ENCODE peak calls at places on chromosome 5, in nine cellular contexts. One of them, this sample, is unnamed.

GRCh38 chr5:149060325-149060724 is 2.5 kb downstream of the SH3TC2 start:
- DNase-seq in GM18507: no peak
- DNase-seq in fibroblast of villous mesenchyme: peak; percentile 74
- DNase-seq in kidney glomerular epithelial cell: peak; percentile 27
- DNase-seq in H54: no peak
- DNase-seq in M059J: peak; percentile 89
- DNase-seq in naive thymus-derived CD4-positive, alpha-beta T cell: no peak
- DNase-seq in mesothelial cell of epicardium: no peak
- DNase-seq in stimulated activated CD4-positive, alpha-beta T cell treated with anti-CD3 and anti-CD28 coated beads, Interleukin-2, amount 100 ng/mL, for 24 hours: no peak
- DNase-seq in this sample: no peak

GRCh38 chr5:148384389-148384756 is 615 bp downstream of the FBXO38 start:
- DNase-seq in mesothelial cell of epicardium: no peak
- DNase-seq in GM18507: no peak
- DNase-seq in stimulated activated CD4-positive, alpha-beta T cell treated with anti-CD3 and anti-CD28 coated beads, Interleukin-2, amount 100 ng/mL, for 24 hours: no peak
- DNase-seq in naive thymus-derived CD4-positive, alpha-beta T cell: peak; percentile 34
- DNase-seq in fibroblast of villous mesenchyme: no peak
- DNase-seq in kidney glomerular epithelial cell: peak; percentile 12
- DNase-seq in M059J: no peak
- DNase-seq in H54: no peak
- DNase-seq in this sample: no peak

GRCh38 chr5:73263001-73263710 is 90.2 kb downstream of the TMEM174 start:
- DNase-seq in H54: no peak
- DNase-seq in naive thymus-derived CD4-positive, alpha-beta T cell: no peak
- DNase-seq in GM18507: no peak
- DNase-seq in kidney glomerular epithelial cell: no peak
- DNase-seq in mesothelial cell of epicardium: no peak
- DNase-seq in fibroblast of villous mesenchyme: no peak
- DNase-seq in M059J: no peak
- DNase-seq in stimulated activated CD4-positive, alpha-beta T cell treated with anti-CD3 and anti-CD28 coated beads, Interleukin-2, amount 100 ng/mL, for 24 hours: no peak
- DNase-seq in this sample: no peak

GRCh38 chr5:81948349-81948748 is 23.5 kb upstream of the ATG10 start:
- DNase-seq in kidney glomerular epithelial cell: no peak
- DNase-seq in stimulated activated CD4-positive, alpha-beta T cell treated with anti-CD3 and anti-CD28 coated beads, Interleukin-2, amount 100 ng/mL, for 24 hours: no peak
- DNase-seq in fibroblast of villous mesenchyme: no peak
- DNase-seq in M059J: no peak
- DNase-seq in mesothelial cell of epicardium: no peak
- DNase-seq in naive thymus-derived CD4-positive, alpha-beta T cell: no peak
- DNase-seq in H54: no peak
- DNase-seq in GM18507: no peak
- DNase-seq in this sample: no peak

GRCh38 chr5:168048486-168048885 is 243.0 kb upstream of the WWC1 start:
- DNase-seq in fibroblast of villous mesenchyme: no peak
- DNase-seq in stimulated activated CD4-positive, alpha-beta T cell treated with anti-CD3 and anti-CD28 coated beads, Interleukin-2, amount 100 ng/mL, for 24 hours: no peak
- DNase-seq in naive thymus-derived CD4-positive, alpha-beta T cell: no peak
- DNase-seq in M059J: no peak
- DNase-seq in GM18507: no peak
- DNase-seq in kidney glomerular epithelial cell: no peak
- DNase-seq in mesothelial cell of epicardium: no peak
- DNase-seq in H54: no peak
- DNase-seq in this sample: no peak

GRCh38 chr5:3194141-3194540 is 401.5 kb upstream of the IRX1 start:
- DNase-seq in GM18507: no peak
- DNase-seq in H54: no peak
- DNase-seq in mesothelial cell of epicardium: no peak
- DNase-seq in fibroblast of villous mesenchyme: no peak
- DNase-seq in naive thymus-derived CD4-positive, alpha-beta T cell: no peak
- DNase-seq in kidney glomerular epithelial cell: no peak
- DNase-seq in M059J: no peak
- DNase-seq in stimulated activated CD4-positive, alpha-beta T cell treated with anti-CD3 and anti-CD28 coated beads, Interleukin-2, amount 100 ng/mL, for 24 hours: no peak
- DNase-seq in this sample: no peak

GRCh38 chr5:170120576-170120975 is 14.9 kb downstream of the FOXI1 start:
- DNase-seq in stimulated activated CD4-positive, alpha-beta T cell treated with anti-CD3 and anti-CD28 coated beads, Interleukin-2, amount 100 ng/mL, for 24 hours: no peak
- DNase-seq in mesothelial cell of epicardium: no peak
- DNase-seq in kidney glomerular epithelial cell: no peak
- DNase-seq in H54: no peak
- DNase-seq in M059J: peak; percentile 74
- DNase-seq in naive thymus-derived CD4-positive, alpha-beta T cell: no peak
- DNase-seq in fibroblast of villous mesenchyme: peak; percentile 33
- DNase-seq in GM18507: no peak
- DNase-seq in this sample: no peak

GRCh38 chr5:174097486-174098185 is 52.1 kb downstream of the NSG2 start:
- DNase-seq in naive thymus-derived CD4-positive, alpha-beta T cell: no peak
- DNase-seq in stimulated activated CD4-positive, alpha-beta T cell treated with anti-CD3 and anti-CD28 coated beads, Interleukin-2, amount 100 ng/mL, for 24 hours: no peak
- DNase-seq in mesothelial cell of epicardium: no peak
- DNase-seq in H54: peak; percentile 47
- DNase-seq in fibroblast of villous mesenchyme: no peak
- DNase-seq in M059J: peak; percentile 52
- DNase-seq in kidney glomerular epithelial cell: no peak
- DNase-seq in GM18507: no peak
- DNase-seq in this sample: no peak

GRCh38 chr5:149358294-149358651 is 427 bp downstream of the PCYOX1L start:
- DNase-seq in GM18507: no peak
- DNase-seq in kidney glomerular epithelial cell: no peak
- DNase-seq in stimulated activated CD4-positive, alpha-beta T cell treated with anti-CD3 and anti-CD28 coated beads, Interleukin-2, amount 100 ng/mL, for 24 hours: peak; percentile 34
- DNase-seq in mesothelial cell of epicardium: no peak
- DNase-seq in fibroblast of villous mesenchyme: no peak
- DNase-seq in H54: no peak
- DNase-seq in M059J: peak; percentile 29
- DNase-seq in naive thymus-derived CD4-positive, alpha-beta T cell: no peak
- DNase-seq in this sample: peak; percentile 31

GRCh38 chr5:171680485-171680884 is 105.1 kb upstream of the SMIM23 start:
- DNase-seq in M059J: no peak
- DNase-seq in fibroblast of villous mesenchyme: no peak
- DNase-seq in GM18507: no peak
- DNase-seq in stimulated activated CD4-positive, alpha-beta T cell treated with anti-CD3 and anti-CD28 coated beads, Interleukin-2, amount 100 ng/mL, for 24 hours: no peak
- DNase-seq in kidney glomerular epithelial cell: no peak
- DNase-seq in naive thymus-derived CD4-positive, alpha-beta T cell: no peak
- DNase-seq in H54: no peak
- DNase-seq in mesothelial cell of epicardium: no peak
- DNase-seq in this sample: no peak

GRCh38 chr5:123868267-123868666 is 356.3 kb downstream of the CSNK1G3 start:
- DNase-seq in fibroblast of villous mesenchyme: peak; percentile 5
- DNase-seq in naive thymus-derived CD4-positive, alpha-beta T cell: no peak
- DNase-seq in H54: no peak
- DNase-seq in stimulated activated CD4-positive, alpha-beta T cell treated with anti-CD3 and anti-CD28 coated beads, Interleukin-2, amount 100 ng/mL, for 24 hours: no peak
- DNase-seq in kidney glomerular epithelial cell: no peak
- DNase-seq in GM18507: no peak
- DNase-seq in M059J: peak; percentile 30
- DNase-seq in mesothelial cell of epicardium: no peak
- DNase-seq in this sample: no peak

This sample was measured in central memory CD4-positive, alpha-beta T cell.